ENCODE peak calls at places on chromosomes 5 and 9, in six cellular contexts. T is mesendoderm, B is H1, Y is mesenchymal stem cell, E is neuronal stem cell, J is trophoblast cell. P is an unnamed sample.

GRCh38 chr9:90841213-90841612 is 39.6 kb downstream of the SYK start:
- DNase-seq in T (no peak), E (no peak), B (no peak), Y (no peak), J (no peak), P (no peak)

GRCh38 chr5:83914199-83914598 is 193.5 kb upstream of the HAPLN1 start:
- DNase-seq in Y (peak; percentile 37), J (no peak), T (no peak), B (no peak), E (no peak), P (peak; percentile 37)

GRCh38 chr9:14992025-14992424 is 81.8 kb upstream of the FREM1 start:
- DNase-seq in J (no peak), Y (no peak), E (no peak), T (no peak), B (no peak), P (no peak)

GRCh38 chr9:97437151-97437550 is 25.3 kb downstream of the TDRD7 start:
- DNase-seq in T (peak; percentile 88), E (no peak), B (no peak), J (no peak), Y (no peak), P (no peak)

GRCh38 chr5:59422026-59422941 is 471.2 kb downstream of the PDE4D start:
- DNase-seq in B (no peak), T (no peak), J (peak; percentile 67), Y (no peak), E (no peak), P (no peak)

GRCh38 chr5:22431840-22432239 is 421.3 kb downstream of the CDH12 start:
- DNase-seq in B (no peak), Y (no peak), T (no peak), E (no peak), J (no peak), P (no peak)

GRCh38 chr5:68662804-68663307 is 431.0 kb upstream of the SLC30A5 start:
- DNase-seq in E (no peak), Y (no peak), B (no peak), T (no peak), J (no peak), P (no peak)

GRCh38 chr5:176368726-176369125 is 3.4 kb downstream of the ARL10 start:
- DNase-seq in T (no peak), J (no peak), B (no peak), Y (no peak), E (no peak), P (no peak)

GRCh38 chr5:1663186-1663585 is 136.5 kb downstream of the MRPL36 start:
- DNase-seq in T (no peak), B (no peak), J (no peak), E (no peak), Y (no peak), P (no peak)

GRCh38 chr5:102627311-102627710 is 127.8 kb upstream of the PAM start:
- DNase-seq in B (no peak), E (no peak), Y (peak; percentile 60), T (no peak), J (no peak), P (peak; percentile 27)

DNA sequence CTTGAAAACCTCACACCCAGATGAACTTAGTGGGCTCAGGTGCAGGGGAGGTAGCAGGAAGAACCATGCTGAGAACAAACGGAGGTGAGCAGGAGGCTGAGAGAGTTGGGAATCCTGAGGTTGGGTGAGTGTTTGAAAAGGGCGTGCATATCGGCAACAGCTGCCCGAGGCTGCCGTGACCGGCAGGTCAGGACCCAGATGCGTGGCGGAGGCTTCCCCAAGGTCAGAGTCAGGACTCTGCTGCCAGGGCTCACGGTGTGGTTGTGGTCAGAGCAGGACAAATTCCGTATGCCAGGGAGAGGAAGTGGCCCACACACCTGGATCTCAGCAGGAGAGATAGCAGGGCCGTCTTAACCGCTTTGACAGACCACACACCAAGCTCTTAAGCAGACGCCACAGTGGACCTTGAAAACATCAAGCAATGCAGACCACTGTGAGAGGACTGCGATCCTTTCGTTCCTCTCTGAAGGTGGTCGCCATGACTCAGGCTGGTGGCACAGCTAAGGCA is 43.1 kb downstream of the ADAMTS16 start:
- DNase-seq in J (no peak), T (peak; percentile 71), Y (no peak), E (no peak), B (peak; percentile 80), P (no peak)
- H4K8ac ChIP-seq in J (no peak overlapping the region), T (no peak overlapping the region), Y (no peak overlapping the region), E (no peak overlapping the region), B (peak overlapping the region; percentile 76), P (no peak overlapping the region)

GRCh38 chr5:124888050-124888506 is 141.6 kb upstream of the ZNF608 start:
- DNase-seq in Y (no peak), E (no peak), J (no peak), B (no peak), T (peak; percentile 57), P (no peak)
- H3K4me3 ChIP-seq in Y (no peak overlapping the region), E (no peak overlapping the region), J (no peak overlapping the region), B (no peak overlapping the region), T (no peak overlapping the region), P (no peak overlapping the region)

GRCh38 chr5:179822059-179822432 is 1.3 kb downstream of the SQSTM1 start:
- DNase-seq in T (no peak), E (no peak), B (no peak), Y (no peak), J (no peak), P (no peak)
- H3K4me1 ChIP-seq in T (peaks cover 14% of the 10 kb centered on the region), E (peaks cover 23% of the 10 kb centered on the region), B (peaks cover 4% of the 10 kb centered on the region), Y (peaks cover 62% of the 10 kb centered on the region), J (peaks cover 34% of the 10 kb centered on the region), P (peaks cover 39% of the 10 kb centered on the region)

GRCh38 chr9:17148324-17148723 is 13.5 kb downstream of the CNTLN start:
- DNase-seq in T (peak; percentile 3), Y (no peak), J (no peak), B (no peak), E (no peak), P (no peak)
- H4K8ac ChIP-seq in T (no peak overlapping the region), Y (no peak overlapping the region), J (no peak overlapping the region), B (no peak overlapping the region), E (no peak overlapping the region), P (no peak overlapping the region)

DNA sequence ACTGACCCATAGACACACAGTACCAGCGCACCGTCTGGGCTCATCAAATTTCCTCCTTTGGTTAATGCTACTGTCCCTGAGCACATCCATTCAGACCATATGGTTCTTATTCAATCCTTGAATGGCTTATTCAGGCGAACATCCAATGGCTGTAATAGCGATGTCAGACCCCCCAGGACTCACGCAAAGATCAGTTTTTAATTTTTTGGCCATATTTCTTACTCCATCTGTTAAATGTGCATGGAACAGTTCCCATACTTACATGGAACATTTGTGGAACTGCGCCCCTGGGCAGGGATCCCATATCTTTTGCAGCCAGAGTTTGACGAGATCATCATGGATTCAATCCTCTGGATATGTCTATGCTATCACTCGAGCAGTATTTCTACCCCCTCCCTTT is 213.2 kb downstream of the ADAMTS6 start:
- DNase-seq in E (no peak), J (no peak), Y (no peak), B (no peak), T (no peak), P (no peak)
- H3K4me3 ChIP-seq in E (no peak overlapping the region), J (no peak overlapping the region), Y (no peak overlapping the region), B (no peak overlapping the region), T (no peak overlapping the region), P (no peak overlapping the region)